ENCODE peak calls at places on chromosomes 7 and 10, in nine cellular contexts. R, P, J, C, A, W, H, X and S are unnamed samples.
A peak's percentile ranks its signal among the peaks of the same experiment; 100 is the strongest.

GRCh38 chr10:87541114-87541513 is 36.4 kb downstream of the MINPP1 start:
- DNase-seq in R (no peak), P (no peak), J (no peak), C (no peak), A (no peak), W (no peak), H (no peak), X (no peak), S (no peak)

GRCh38 chr7:142880886-142881505 is 4.5 kb downstream of the TRPV6 start:
- DNase-seq in R (no peak), P (peak; percentile 61), J (no peak), C (no peak), A (peak; percentile 13), W (peak; percentile 44), H (peak; percentile 45), X (no peak), S (peak; percentile 43)

GRCh38 chr7:84746347-84746746 is 440.5 kb downstream of the SEMA3D start:
- DNase-seq in R (no peak), P (peak; percentile 23), J (no peak), C (no peak), A (no peak), W (no peak), H (no peak), X (no peak), S (no peak)

GRCh38 chr10:13816195-13816926 is 229.6 kb downstream of the PRPF18 start:
- DNase-seq in R (peak; percentile 82), P (no peak), J (no peak), C (no peak), A (no peak), W (no peak), H (no peak), X (peak; percentile 58), S (no peak)

GRCh38 chr10:26997610-26998009 is 102.7 kb downstream of the ANKRD26 start:
- DNase-seq in R (no peak), P (no peak), J (no peak), C (no peak), A (no peak), W (no peak), H (no peak), X (no peak), S (peak; percentile 93)

GRCh38 chr7:33730958-33731357 is 174.4 kb upstream of the BMPER start:
- DNase-seq in R (no peak), P (no peak), J (no peak), C (no peak), A (no peak), W (no peak), H (no peak), X (no peak), S (no peak)

GRCh38 chr10:128596906-128597305 is 470.7 kb upstream of the MKI67 start:
- DNase-seq in R (no peak), P (no peak), J (no peak), C (no peak), A (no peak), W (no peak), H (no peak), X (peak; percentile 2), S (no peak)

GRCh38 chr10:97648557-97649404 is 8.3 kb downstream of the PI4K2A start:
- DNase-seq in R (no peak), P (no peak), J (peak; percentile 33), C (peak; percentile 17), A (peak; percentile 21), W (peak; percentile 19), H (peak; percentile 13), X (no peak), S (no peak)

GRCh38 chr10:113493195-113493594 is 59.7 kb upstream of the HABP2 start:
- DNase-seq in R (no peak), P (no peak), J (no peak), C (no peak), A (no peak), W (no peak), H (no peak), X (no peak), S (no peak)

GRCh38 chr7:157140118-157140905 is 1.6 kb downstream of the UBE3C start:
- DNase-seq in R (no peak), P (no peak), J (peak; percentile 16), C (no peak), A (no peak), W (no peak), H (peak; percentile 14), X (no peak), S (peak; percentile 82)

GRCh38 chr10:14356921-14357320 is 26.2 kb upstream of the FRMD4A start:
- DNase-seq in R (no peak), P (no peak), J (no peak), C (no peak), A (no peak), W (no peak), H (no peak), X (no peak), S (no peak)

GRCh38 chr7:40151504-40151903 is 16.7 kb downstream of the SUGCT start:
- DNase-seq in R (no peak), P (no peak), J (no peak), C (no peak), A (no peak), W (no peak), H (no peak), X (no peak), S (no peak)

GRCh38 chr10:3472705-3473078 is 300.1 kb upstream of the PITRM1 start:
- DNase-seq in R (no peak), P (no peak), J (no peak), C (no peak), A (no peak), W (no peak), H (no peak), X (no peak), S (no peak)

GRCh38 chr7:8229927-8230326 is 32.0 kb downstream of the ICA1 start:
- DNase-seq in R (no peak), P (no peak), J (no peak), C (no peak), A (no peak), W (no peak), H (no peak), X (no peak), S (no peak)

GRCh38 chr10:60006046-60006445 is 99.7 kb upstream of the CCDC6 start:
- DNase-seq in R (no peak), P (no peak), J (no peak), C (no peak), A (no peak), W (no peak), H (no peak), X (no peak), S (no peak)

GRCh38 chr10:91575044-91575610 is 57.7 kb downstream of the PPP1R3C start:
- DNase-seq in R (peak; percentile 74), P (peak; percentile 58), J (no peak), C (no peak), A (no peak), W (no peak), H (no peak), X (no peak), S (no peak)

GRCh38 chr10:124709862-124710261 is 34.3 kb downstream of the FAM53B start:
- DNase-seq in R (no peak), P (no peak), J (no peak), C (no peak), A (no peak), W (no peak), H (no peak), X (no peak), S (no peak)

GRCh38 chr10:122279725-122280141 is 8.6 kb downstream of the BTBD16 start:
- DNase-seq in R (peak; percentile 56), P (peak; percentile 63), J (no peak), C (no peak), A (no peak), W (no peak), H (peak; percentile 18), X (no peak), S (no peak)

GRCh38 chr7:77427996-77428603 is 12.0 kb upstream of the GSAP start:
- DNase-seq in R (no peak), P (peak; percentile 50), J (no peak), C (peak; percentile 5), A (no peak), W (no peak), H (no peak), X (no peak), S (no peak)

GRCh38 chr10:62961951-62962523 is 145.9 kb upstream of the EGR2 start:
- DNase-seq in R (no peak), P (no peak), J (no peak), C (no peak), A (no peak), W (no peak), H (no peak), X (no peak), S (no peak)

GRCh38 chr7:288671-289101 is 1.3 kb upstream of the FOXL3 start:
- DNase-seq in R (no peak), P (no peak), J (no peak), C (no peak), A (no peak), W (no peak), H (no peak), X (no peak), S (no peak)

GRCh38 chr7:19470031-19470430 is 238.8 kb downstream of the POLR1F start:
- DNase-seq in R (no peak), P (no peak), J (no peak), C (no peak), A (no peak), W (no peak), H (no peak), X (no peak), S (no peak)

GRCh38 chr7:43014374-43014773 is 82.2 kb downstream of the MRPL32 start:
- DNase-seq in R (no peak), P (no peak), J (no peak), C (no peak), A (no peak), W (no peak), H (no peak), X (no peak), S (no peak)

GRCh38 chr7:24778543-24779282 is 21.4 kb upstream of the GSDME start:
- DNase-seq in R (peak; percentile 34), P (no peak), J (no peak), C (no peak), A (no peak), W (no peak), H (no peak), X (no peak), S (no peak)